ENCODE peak calls at places on chromosomes 2 and 18, in five cellular contexts. S, M, K, N and X are unnamed samples.

GRCh38 chr2:26459991-26460612 is 17.8 kb downstream of the OTOF start:
- DNase-seq in N (peak), S (no peak), M (no peak), K (no peak), X (no peak)

GRCh38 chr2:200862532-200863000 is 1.9 kb downstream of the CLK1 start:
- DNase-seq in S (no peak), N (no peak), M (peak), K (peak), X (peak)

GRCh38 chr2:125405816-125406215 is 1250.1 kb upstream of the GYPC start:
- DNase-seq in K (peak), M (peak), S (no peak), N (no peak), X (no peak)

GRCh38 chr2:46258937-46259781 is 38.0 kb upstream of the EPAS1 start:
- DNase-seq in N (no peak), K (no peak), S (no peak), M (peak), X (no peak)

GRCh38 chr2:235533616-235534385 is 40.0 kb downstream of the AGAP1 start:
- DNase-seq in N (no peak), K (no peak), S (no peak), M (no peak), X (no peak)

GRCh38 chr2:148607553-148607952 is 37.0 kb upstream of the EPC2 start:
- DNase-seq in K (no peak), S (no peak), N (no peak), M (no peak), X (no peak)

GRCh38 chr2:108396845-108397244 is 19.1 kb downstream of the SULT1C4 start:
- DNase-seq in S (no peak), K (peak), N (peak), M (peak), X (no peak)

GRCh38 chr2:95333888-95334338 is 36.8 kb downstream of the KCNIP3 start:
- DNase-seq in S (no peak), M (peak), N (no peak), K (peak), X (no peak)

GRCh38 chr2:85846411-85846810 is 42.4 kb downstream of the ST3GAL5 start:
- DNase-seq in N (no peak), M (no peak), S (no peak), K (peak), X (no peak)

GRCh38 chr2:220504890-220505564 is 877.6 kb downstream of the SLC4A3 start:
- DNase-seq in N (no peak), S (no peak), M (peak), K (peak), X (no peak)

GRCh38 chr2:216260629-216261028 is 111.7 kb downstream of the MARCHF4 start:
- DNase-seq in K (no peak), S (no peak), M (no peak), N (no peak), X (no peak)

GRCh38 chr2:197599285-197599965 is 76.0 kb downstream of the RFTN2 start:
- DNase-seq in S (peak), N (no peak), K (peak), M (peak), X (no peak)

GRCh38 chr2:157596992-157597681 is 31.5 kb downstream of the ACVR1C start:
- DNase-seq in M (peak), K (peak), S (no peak), N (no peak), X (peak)

GRCh38 chr2:25982273-25982967 is at the start of gene KIF3C:
- DNase-seq in S (peak), N (peak), K (peak), M (peak), X (peak)

GRCh38 chr2:129758461-129759185 is 220.8 kb upstream of the RAB6C start:
- DNase-seq in N (peak), M (peak), S (peak), K (peak), X (peak)

GRCh38 chr2:65366595-65367125 is 65.7 kb downstream of the SPRED2 start:
- DNase-seq in M (peak), K (peak), S (peak), N (peak), X (no peak)

GRCh38 chr18:39389800-39390379 is 1824.3 kb upstream of the CELF4 start:
- DNase-seq in S (no peak), K (no peak), N (no peak), M (peak), X (no peak)

GRCh38 chr2:186589733-186590537 is at the start of gene ITGAV:
- DNase-seq in N (peak), K (peak), S (peak), M (peak), X (peak)

GRCh38 chr2:69682525-69682924 is 39.0 kb upstream of the AAK1 start:
- DNase-seq in K (no peak), N (no peak), M (no peak), S (no peak), X (no peak)
- TF ChIP-seq CTCF in K (no peak), N (no peak), M (no peak), S (no peak), X (no peak)

GRCh38 chr18:46169464-46169941 is 65.3 kb downstream of the HAUS1 start:
- DNase-seq in S (no peak), K (peak), N (no peak), M (peak), X (no peak)

GRCh38 chr18:46179306-46179705 is 75.1 kb downstream of the HAUS1 start:
- DNase-seq in M (no peak), N (no peak), S (no peak), K (no peak), X (no peak)

GRCh38 chr18:46171331-46171730 is 67.1 kb downstream of the HAUS1 start:
- DNase-seq in S (no peak), K (no peak), N (no peak), M (no peak), X (no peak)

GRCh38 chr18:46173393-46174316 is 69.5 kb downstream of the HAUS1 start:
- DNase-seq in M (peak), S (peak), K (peak), N (peak), X (peak)

DNA sequence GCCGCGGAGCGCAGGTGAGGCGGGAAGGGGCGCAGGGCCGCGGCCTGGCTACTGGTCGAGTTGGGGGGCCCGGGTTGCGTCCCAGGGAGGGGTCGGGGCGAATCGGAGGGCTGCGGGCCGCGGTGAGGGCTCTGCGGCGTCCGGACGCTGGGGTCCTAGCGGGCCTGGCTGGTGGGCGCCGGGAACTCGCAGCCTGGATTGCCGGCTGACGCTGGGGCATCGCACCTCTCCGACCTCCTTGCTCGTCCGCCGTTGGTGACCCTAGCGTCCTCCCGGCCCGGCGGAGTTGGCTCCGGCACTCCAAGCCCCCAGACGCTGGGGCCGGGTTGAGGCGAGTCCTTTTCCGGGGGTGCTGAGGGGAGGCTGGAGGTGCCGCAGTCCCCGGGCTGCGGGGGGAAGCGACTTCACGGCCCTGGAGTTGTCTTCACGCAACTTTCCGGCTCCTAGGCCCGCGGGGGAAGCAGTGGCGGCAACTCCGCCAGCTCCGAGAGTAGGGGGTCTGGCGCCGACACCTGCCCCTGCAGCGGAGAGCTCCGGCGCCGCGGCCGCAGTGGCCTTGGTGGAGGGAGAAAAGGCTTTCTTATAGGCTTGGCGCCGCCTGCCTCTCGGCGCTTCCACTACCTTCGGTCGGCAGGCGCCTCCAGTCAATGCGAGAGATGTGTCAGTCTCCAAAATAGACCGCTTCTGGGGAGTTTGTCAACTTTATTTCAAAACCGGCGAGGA is 70.3 kb downstream of the HAUS1 start:
- DNase-seq in K (peak), S (no peak), N (no peak), M (peak), X (peak)
- TF ChIP-seq CTCF in K (no peak), S (no peak), N (no peak), M (peak), X (no peak)

DNA sequence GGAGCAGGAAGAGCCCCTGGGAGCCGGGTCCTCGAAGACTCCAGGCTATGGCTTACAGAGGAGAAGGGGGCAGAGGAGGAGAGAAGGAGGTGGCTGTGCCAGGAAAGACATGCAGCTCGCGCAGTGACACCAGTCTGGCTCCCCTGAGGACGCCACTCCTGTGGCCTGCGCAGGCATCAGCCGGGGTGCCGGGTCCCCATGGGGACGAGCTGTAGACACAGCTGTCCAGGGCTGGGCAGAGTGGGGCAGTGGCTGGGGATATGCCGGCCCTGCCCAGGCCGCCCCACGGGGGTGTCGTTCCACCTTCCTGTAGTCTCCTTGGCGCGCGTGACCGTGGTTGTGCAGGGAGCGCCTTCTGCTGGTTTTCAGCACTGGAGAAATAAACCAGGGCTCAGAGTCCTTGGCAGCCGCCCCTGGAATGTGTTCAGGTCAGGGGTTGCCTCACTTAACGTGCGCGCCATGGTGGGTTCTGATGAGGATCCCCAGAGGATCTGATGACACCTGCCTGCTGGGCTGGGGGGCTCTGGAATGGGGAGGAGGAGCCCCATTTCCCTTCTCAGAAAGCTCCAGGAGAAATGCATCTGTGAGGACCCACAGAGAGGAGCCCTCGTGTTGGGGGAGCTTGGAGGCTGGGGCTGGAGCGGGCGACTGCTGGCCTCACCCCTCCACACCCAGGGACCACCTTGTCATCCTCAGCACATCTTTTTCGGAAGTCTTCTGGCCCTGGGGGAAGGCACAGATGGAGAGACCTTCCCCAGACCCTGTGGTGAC is 26.7 kb downstream of the RAMP1 start:
- DNase-seq in N (no peak), M (peak), K (no peak), S (no peak), X (no peak)
- TF ChIP-seq CTCF in N (no peak), M (peak), K (no peak), S (no peak), X (no peak)

GRCh38 chr18:12245793-12246135 is 8.4 kb upstream of the CIDEA start:
- DNase-seq in S (no peak), K (no peak), N (no peak), M (no peak), X (no peak)

GRCh38 chr18:12248926-12249720 is 5.0 kb upstream of the CIDEA start:
- DNase-seq in M (no peak), N (no peak), K (no peak), S (no peak), X (no peak)

GRCh38 chr18:12247946-12248345 is 6.2 kb upstream of the CIDEA start:
- DNase-seq in K (no peak), N (no peak), M (no peak), S (no peak), X (no peak)

GRCh38 chr18:12251311-12251710 is 2.9 kb upstream of the CIDEA start:
- DNase-seq in K (no peak), M (no peak), N (no peak), S (no peak), X (no peak)

DNA sequence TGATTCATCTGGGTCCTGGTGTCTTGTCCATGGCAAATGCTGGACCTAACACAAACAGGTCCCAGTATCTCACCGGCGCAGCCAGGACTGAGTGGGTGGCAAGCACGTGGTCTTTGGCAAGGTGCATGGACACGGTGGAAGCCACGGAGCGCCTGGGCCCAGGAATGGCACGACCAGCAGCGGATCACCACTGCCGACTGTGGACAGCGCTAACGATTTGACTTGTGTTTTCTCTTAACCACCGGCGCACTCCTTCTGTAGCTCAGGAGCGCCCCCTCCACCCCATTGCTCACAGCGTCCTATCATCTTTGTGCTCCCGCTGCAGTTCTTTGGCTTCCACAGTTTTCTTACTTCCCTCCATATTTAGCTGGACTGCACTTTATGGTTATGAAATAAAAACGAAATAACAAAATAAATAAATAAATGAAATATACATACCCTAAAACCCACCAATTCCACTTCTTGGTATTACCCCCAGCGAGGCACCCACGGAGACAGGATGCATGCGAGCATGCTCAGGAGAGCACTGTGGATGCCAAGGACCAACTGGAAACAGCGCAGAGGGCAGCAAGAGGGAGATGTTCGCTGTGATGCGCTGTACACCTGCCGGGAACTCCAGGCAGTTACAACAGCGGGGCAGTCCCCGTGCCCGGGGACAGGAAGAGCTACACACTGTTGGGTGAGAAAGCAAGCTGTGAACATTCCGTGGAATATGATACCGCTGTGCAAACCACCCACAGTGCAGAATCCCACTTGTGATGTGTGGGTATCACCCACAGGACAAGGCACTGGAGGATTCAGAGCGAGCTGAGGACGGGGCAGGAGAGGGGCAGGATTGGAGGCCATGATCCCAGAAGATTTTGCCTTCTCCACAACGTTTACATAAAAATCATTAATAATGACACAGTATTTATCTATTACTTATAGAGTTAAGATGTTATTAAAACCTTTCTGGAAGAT is 7.0 kb upstream of the CIDEA start:
- DNase-seq in N (no peak), M (peak), S (no peak), K (no peak), X (no peak)
- TF ChIP-seq CTCF in N (no peak), M (peak), S (no peak), K (no peak), X (no peak)

DNA sequence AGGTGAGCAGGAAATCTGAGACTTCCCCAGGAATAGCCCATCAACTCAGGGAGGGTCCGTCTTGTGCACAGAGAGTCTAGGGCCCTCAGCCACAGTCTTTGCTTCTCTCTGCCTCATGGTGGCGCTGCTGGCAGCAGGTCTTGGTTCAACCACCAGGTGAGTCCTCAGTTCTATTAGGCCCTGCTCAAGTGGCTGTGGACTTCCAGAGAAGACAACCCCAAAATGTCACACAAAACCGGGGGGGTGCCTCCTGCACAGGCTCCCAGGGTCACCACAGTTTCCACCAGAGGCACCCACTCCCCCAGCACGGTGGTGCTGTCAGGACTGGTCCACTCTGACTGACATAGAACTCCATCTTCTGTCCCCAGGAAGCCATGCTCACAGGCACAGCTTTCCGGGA is 2.4 kb upstream of the CHRNG start:
- DNase-seq in K (no peak), S (no peak), M (no peak), N (no peak), X (no peak)
- TF ChIP-seq CTCF in K (peak), S (no peak), M (peak), N (peak), X (no peak)

DNA sequence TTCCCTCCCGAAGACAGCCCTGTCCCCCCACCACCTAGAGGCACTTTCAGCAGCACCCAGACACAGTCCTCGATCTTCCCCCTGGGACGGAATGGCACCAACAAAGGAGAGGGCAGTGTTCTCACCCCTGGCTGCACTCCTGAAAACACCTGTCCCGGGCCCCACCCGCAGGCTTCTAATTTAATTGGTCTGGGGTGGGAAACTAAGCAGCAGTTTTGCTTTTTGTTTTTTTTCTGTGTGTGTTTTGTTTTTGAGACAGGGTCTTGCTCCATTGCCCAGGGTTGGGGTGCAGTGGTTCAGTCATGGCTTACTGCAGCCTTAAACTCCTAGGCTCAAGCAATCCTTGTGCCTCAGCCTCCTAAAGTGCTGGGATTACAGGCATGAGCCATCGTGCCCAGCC is 38.4 kb upstream of the REL start:
- DNase-seq in K (no peak), S (no peak), N (no peak), M (no peak), X (no peak)
- TF ChIP-seq CTCF in K (no peak), S (no peak), N (no peak), M (no peak), X (no peak)

GRCh38 chr2:10812362-10813084 is at the start of gene PDIA6:
- DNase-seq in K (peak), N (peak), S (peak), M (peak), X (peak)
- TF ChIP-seq CTCF in K (no peak), N (no peak), S (no peak), M (no peak), X (no peak)

GRCh38 chr18:9507565-9508088 is 32.3 kb downstream of the RALBP1 start:
- DNase-seq in N (no peak), M (no peak), S (no peak), K (no peak), X (no peak)
- TF ChIP-seq CTCF in N (no peak), M (no peak), S (no peak), K (no peak), X (no peak)